ENCODE peak calls at places on chromosome 11, in nine cellular contexts. C, Z, B, S, P, E, Q, J and F are unnamed samples.

GRCh38 chr11:12812849-12813248 is 138.6 kb downstream of the TEAD1 start:
- DNase-seq in C (no peak), Z (no peak), B (no peak), S (no peak), P (no peak), E (no peak), Q (no peak), J (no peak), F (no peak)

GRCh38 chr11:130420478-130421198 is 7.8 kb downstream of the ADAMTS8 start:
- DNase-seq in C (no peak), Z (no peak), B (no peak), S (no peak), P (no peak), E (no peak), Q (no peak), J (no peak), F (no peak)

GRCh38 chr11:85182437-85183109 is 444.6 kb downstream of the DLG2 start:
- DNase-seq in C (peak; percentile 46), Z (no peak), B (no peak), S (peak; percentile 45), P (peak; percentile 27), E (no peak), Q (peak; percentile 9), J (no peak), F (peak; percentile 54)

GRCh38 chr11:130269544-130269943 is 45.2 kb downstream of the ZBTB44 start:
- DNase-seq in C (no peak), Z (no peak), B (no peak), S (no peak), P (no peak), E (no peak), Q (no peak), J (no peak), F (no peak)

GRCh38 chr11:46895821-46896220 is 22.5 kb downstream of the LRP4 start:
- DNase-seq in C (no peak), Z (no peak), B (no peak), S (no peak), P (no peak), E (no peak), Q (no peak), J (no peak), F (peak; percentile 6)

GRCh38 chr11:10751581-10751940 is 515 bp downstream of the CTR9 start:
- DNase-seq in C (no peak), Z (no peak), B (no peak), S (no peak), P (no peak), E (no peak), Q (no peak), J (no peak), F (no peak)

GRCh38 chr11:128341280-128341679 is 246.1 kb downstream of the ETS1 start:
- DNase-seq in C (no peak), Z (peak; percentile 43), B (no peak), S (no peak), P (no peak), E (no peak), Q (peak; percentile 40), J (no peak), F (no peak)

GRCh38 chr11:11243790-11244469 is 109.1 kb downstream of the CSNK2A3 start:
- DNase-seq in C (no peak), Z (peak; percentile 23), B (no peak), S (peak; percentile 72), P (peak; percentile 67), E (no peak), Q (peak; percentile 23), J (peak; percentile 25), F (no peak)

GRCh38 chr11:46102843-46103242 is 18.4 kb downstream of the PHF21A start:
- DNase-seq in C (no peak), Z (no peak), B (no peak), S (no peak), P (no peak), E (no peak), Q (no peak), J (no peak), F (no peak)

GRCh38 chr11:10351435-10351767 is 46.5 kb downstream of the ADM start:
- DNase-seq in C (no peak), Z (no peak), B (no peak), S (no peak), P (no peak), E (no peak), Q (peak; percentile 54), J (no peak), F (no peak)

GRCh38 chr11:126188332-126189108 is 22.9 kb downstream of the RPUSD4 start:
- DNase-seq in C (peak; percentile 92), Z (no peak), B (no peak), S (no peak), P (no peak), E (no peak), Q (no peak), J (no peak), F (no peak)

GRCh38 chr11:10645212-10645795 is 48.3 kb downstream of the IRAG1 start:
- DNase-seq in C (no peak), Z (no peak), B (no peak), S (no peak), P (no peak), E (no peak), Q (no peak), J (no peak), F (no peak)

GRCh38 chr11:91394073-91394717 is 830.4 kb upstream of the FAT3 start:
- DNase-seq in C (no peak), Z (no peak), B (no peak), S (no peak), P (no peak), E (no peak), Q (no peak), J (no peak), F (no peak)

GRCh38 chr11:86438685-86439084 is 64.0 kb downstream of the CCDC81 start:
- DNase-seq in C (no peak), Z (no peak), B (no peak), S (no peak), P (no peak), E (no peak), Q (no peak), J (no peak), F (no peak)

GRCh38 chr11:6377902-6378694 is 12.2 kb upstream of the SMPD1 start:
- DNase-seq in C (no peak), Z (no peak), B (no peak), S (no peak), P (no peak), E (no peak), Q (no peak), J (no peak), F (no peak)

GRCh38 chr11:75500742-75501141 is 25.0 kb downstream of the GDPD5 start:
- DNase-seq in C (no peak), Z (no peak), B (no peak), S (no peak), P (no peak), E (no peak), Q (no peak), J (no peak), F (no peak)

GRCh38 chr11:69280451-69280850 is 13.5 kb upstream of the MYEOV start:
- DNase-seq in C (no peak), Z (no peak), B (no peak), S (no peak), P (no peak), E (no peak), Q (no peak), J (no peak), F (no peak)

GRCh38 chr11:120775986-120776682 is 247.8 kb upstream of the TBCEL start:
- DNase-seq in C (no peak), Z (no peak), B (no peak), S (peak; percentile 66), P (no peak), E (no peak), Q (no peak), J (no peak), F (no peak)

GRCh38 chr11:12199231-12199948 is 89.0 kb downstream of the MICAL2 start:
- DNase-seq in C (peak; percentile 83), Z (no peak), B (no peak), S (no peak), P (no peak), E (no peak), Q (peak; percentile 59), J (no peak), F (no peak)

GRCh38 chr11:131609317-131609716 is 238.9 kb downstream of the NTM start:
- DNase-seq in C (no peak), Z (no peak), B (no peak), S (no peak), P (no peak), E (peak; percentile 42), Q (no peak), J (no peak), F (no peak)

GRCh38 chr11:65780770-65781151 is at the start of gene AP5B1:
- DNase-seq in C (peak; percentile 77), Z (peak; percentile 73), B (no peak), S (peak; percentile 70), P (peak; percentile 38), E (peak; percentile 44), Q (peak; percentile 80), J (peak; percentile 60), F (no peak)

GRCh38 chr11:126149759-126150236 is 61.7 kb downstream of the RPUSD4 start:
- DNase-seq in C (no peak), Z (no peak), B (no peak), S (no peak), P (no peak), E (no peak), Q (no peak), J (no peak), F (no peak)

GRCh38 chr11:29231991-29232390 is 784.8 kb downstream of the KCNA4 start:
- DNase-seq in C (no peak), Z (no peak), B (no peak), S (no peak), P (no peak), E (no peak), Q (no peak), J (no peak), F (no peak)

GRCh38 chr11:57310091-57310490 is 14.7 kb downstream of the TNKS1BP1 start:
- DNase-seq in C (no peak), Z (no peak), B (no peak), S (no peak), P (no peak), E (no peak), Q (no peak), J (no peak), F (no peak)

GRCh38 chr11:86535773-86536172 is 136.6 kb downstream of the ME3 start:
- DNase-seq in C (no peak), Z (no peak), B (no peak), S (no peak), P (no peak), E (no peak), Q (no peak), J (no peak), F (no peak)

GRCh38 chr11:134658481-134659080 is 246.5 kb upstream of the B3GAT1 start:
- DNase-seq in C (no peak), Z (no peak), B (no peak), S (no peak), P (no peak), E (no peak), Q (no peak), J (no peak), F (no peak)

GRCh38 chr11:116931206-116931953 is 94.0 kb upstream of the APOA1 start:
- DNase-seq in C (no peak), Z (peak; percentile 28), B (no peak), S (no peak), P (no peak), E (no peak), Q (no peak), J (no peak), F (no peak)

GRCh38 chr11:84069048-84069447 is 782.9 kb upstream of the CCDC90B start:
- DNase-seq in C (no peak), Z (no peak), B (no peak), S (no peak), P (no peak), E (no peak), Q (no peak), J (no peak), F (no peak)

GRCh38 chr11:69642549-69642912 is 1.6 kb downstream of the CCND1 start:
- DNase-seq in C (peak; percentile 32), Z (no peak), B (no peak), S (peak; percentile 26), P (peak; percentile 35), E (no peak), Q (peak; percentile 70), J (no peak), F (no peak)

GRCh38 chr11:36578458-36578857 is 10.7 kb downstream of the RAG1 start:
- DNase-seq in C (no peak), Z (no peak), B (no peak), S (no peak), P (no peak), E (no peak), Q (no peak), J (no peak), F (no peak)

GRCh38 chr11:26950260-26950719 is 43.6 kb upstream of the FIBIN start:
- DNase-seq in C (no peak), Z (no peak), B (no peak), S (no peak), P (no peak), E (no peak), Q (peak; percentile 24), J (no peak), F (no peak)